ENCODE peak calls at places on chromosome 2, in ten cellular contexts. One of them, this sample, is unnamed.

GRCh38 chr2:157932480-157933205 is 56.5 kb upstream of the ACVR1 start:
- DNase-seq in GM13977: no peak
- DNase-seq in ecto neural progenitor cell: peak; percentile 64
- DNase-seq in Kasumi-1: no peak
- DNase-seq in DMS79 treated with DMSO at 0.1 percent for 48 hours: no peak
- DNase-seq in epithelial cell of esophagus: no peak
- DNase-seq in activated CD8-positive, alpha-beta memory T cell treated with anti-CD3 and anti-CD28 coated beads for 48 hours: no peak
- DNase-seq in foreskin keratinocyte: peak; percentile 35
- DNase-seq in left colon: no peak
- DNase-seq in astrocyte of the cerebellum: no peak
- DNase-seq in this sample: no peak

GRCh38 chr2:54122939-54123338 is 7.5 kb downstream of the ACYP2 start:
- DNase-seq in foreskin keratinocyte: peak; percentile 75
- DNase-seq in epithelial cell of esophagus: peak; percentile 85
- DNase-seq in Kasumi-1: no peak
- DNase-seq in astrocyte of the cerebellum: no peak
- DNase-seq in GM13977: no peak
- DNase-seq in activated CD8-positive, alpha-beta memory T cell treated with anti-CD3 and anti-CD28 coated beads for 48 hours: no peak
- DNase-seq in DMS79 treated with DMSO at 0.1 percent for 48 hours: no peak
- DNase-seq in left colon: no peak
- DNase-seq in ecto neural progenitor cell: no peak
- DNase-seq in this sample: no peak

GRCh38 chr2:7899241-7899640 is 782.6 kb upstream of the ID2 start:
- DNase-seq in epithelial cell of esophagus: no peak
- DNase-seq in ecto neural progenitor cell: no peak
- DNase-seq in DMS79 treated with DMSO at 0.1 percent for 48 hours: no peak
- DNase-seq in foreskin keratinocyte: no peak
- DNase-seq in Kasumi-1: peak; percentile 91
- DNase-seq in GM13977: no peak
- DNase-seq in activated CD8-positive, alpha-beta memory T cell treated with anti-CD3 and anti-CD28 coated beads for 48 hours: no peak
- DNase-seq in left colon: no peak
- DNase-seq in astrocyte of the cerebellum: no peak
- DNase-seq in this sample: no peak

GRCh38 chr2:4832642-4833041 is 859.5 kb upstream of the SOX11 start:
- DNase-seq in foreskin keratinocyte: no peak
- DNase-seq in Kasumi-1: no peak
- DNase-seq in astrocyte of the cerebellum: no peak
- DNase-seq in GM13977: no peak
- DNase-seq in epithelial cell of esophagus: no peak
- DNase-seq in DMS79 treated with DMSO at 0.1 percent for 48 hours: no peak
- DNase-seq in ecto neural progenitor cell: no peak
- DNase-seq in left colon: no peak
- DNase-seq in activated CD8-positive, alpha-beta memory T cell treated with anti-CD3 and anti-CD28 coated beads for 48 hours: no peak
- DNase-seq in this sample: no peak

GRCh38 chr2:128753321-128753720 is 434.7 kb upstream of the HS6ST1 start:
- DNase-seq in GM13977: no peak
- DNase-seq in ecto neural progenitor cell: peak; percentile 14
- DNase-seq in left colon: no peak
- DNase-seq in activated CD8-positive, alpha-beta memory T cell treated with anti-CD3 and anti-CD28 coated beads for 48 hours: no peak
- DNase-seq in astrocyte of the cerebellum: no peak
- DNase-seq in DMS79 treated with DMSO at 0.1 percent for 48 hours: no peak
- DNase-seq in epithelial cell of esophagus: no peak
- DNase-seq in Kasumi-1: no peak
- DNase-seq in foreskin keratinocyte: no peak
- DNase-seq in this sample: no peak

GRCh38 chr2:121501070-121501469 is 29.6 kb upstream of the RNU4ATAC start:
- DNase-seq in GM13977: no peak
- DNase-seq in foreskin keratinocyte: peak; percentile 84
- DNase-seq in left colon: no peak
- DNase-seq in DMS79 treated with DMSO at 0.1 percent for 48 hours: no peak
- DNase-seq in ecto neural progenitor cell: no peak
- DNase-seq in activated CD8-positive, alpha-beta memory T cell treated with anti-CD3 and anti-CD28 coated beads for 48 hours: no peak
- DNase-seq in epithelial cell of esophagus: peak; percentile 79
- DNase-seq in Kasumi-1: peak; percentile 6
- DNase-seq in astrocyte of the cerebellum: peak; percentile 92
- DNase-seq in this sample: no peak

GRCh38 chr2:236049981-236050380 is 118.2 kb downstream of the GBX2 start:
- DNase-seq in Kasumi-1: no peak
- DNase-seq in epithelial cell of esophagus: no peak
- DNase-seq in activated CD8-positive, alpha-beta memory T cell treated with anti-CD3 and anti-CD28 coated beads for 48 hours: no peak
- DNase-seq in left colon: no peak
- DNase-seq in foreskin keratinocyte: no peak
- DNase-seq in GM13977: no peak
- DNase-seq in DMS79 treated with DMSO at 0.1 percent for 48 hours: no peak
- DNase-seq in astrocyte of the cerebellum: no peak
- DNase-seq in ecto neural progenitor cell: no peak
- DNase-seq in this sample: no peak

GRCh38 chr2:167388497-167388896 is 500.2 kb downstream of the XIRP2 start:
- DNase-seq in foreskin keratinocyte: no peak
- DNase-seq in GM13977: no peak
- DNase-seq in activated CD8-positive, alpha-beta memory T cell treated with anti-CD3 and anti-CD28 coated beads for 48 hours: no peak
- DNase-seq in epithelial cell of esophagus: no peak
- DNase-seq in left colon: no peak
- DNase-seq in Kasumi-1: no peak
- DNase-seq in DMS79 treated with DMSO at 0.1 percent for 48 hours: peak; percentile 81
- DNase-seq in astrocyte of the cerebellum: no peak
- DNase-seq in ecto neural progenitor cell: no peak
- DNase-seq in this sample: no peak

GRCh38 chr2:222479855-222480254 is 55.5 kb downstream of the SGPP2 start:
- DNase-seq in astrocyte of the cerebellum: no peak
- DNase-seq in GM13977: no peak
- DNase-seq in epithelial cell of esophagus: peak; percentile 11
- DNase-seq in ecto neural progenitor cell: no peak
- DNase-seq in left colon: no peak
- DNase-seq in Kasumi-1: no peak
- DNase-seq in activated CD8-positive, alpha-beta memory T cell treated with anti-CD3 and anti-CD28 coated beads for 48 hours: no peak
- DNase-seq in DMS79 treated with DMSO at 0.1 percent for 48 hours: no peak
- DNase-seq in foreskin keratinocyte: peak; percentile 20
- DNase-seq in this sample: no peak

GRCh38 chr2:45008296-45009129 is 739 bp downstream of the SIX2 start:
- DNase-seq in foreskin keratinocyte: no peak
- DNase-seq in DMS79 treated with DMSO at 0.1 percent for 48 hours: peak; percentile 52
- DNase-seq in ecto neural progenitor cell: peak; percentile 68
- DNase-seq in astrocyte of the cerebellum: no peak
- DNase-seq in GM13977: peak; percentile 63
- DNase-seq in activated CD8-positive, alpha-beta memory T cell treated with anti-CD3 and anti-CD28 coated beads for 48 hours: no peak
- DNase-seq in left colon: no peak
- DNase-seq in Kasumi-1: peak; percentile 57
- DNase-seq in epithelial cell of esophagus: peak; percentile 47
- DNase-seq in this sample: no peak

GRCh38 chr2:106581276-106581675 is 94.1 kb downstream of the CD8B2 start:
- DNase-seq in epithelial cell of esophagus: no peak
- DNase-seq in left colon: no peak
- DNase-seq in Kasumi-1: no peak
- DNase-seq in ecto neural progenitor cell: no peak
- DNase-seq in GM13977: no peak
- DNase-seq in DMS79 treated with DMSO at 0.1 percent for 48 hours: no peak
- DNase-seq in foreskin keratinocyte: no peak
- DNase-seq in astrocyte of the cerebellum: no peak
- DNase-seq in activated CD8-positive, alpha-beta memory T cell treated with anti-CD3 and anti-CD28 coated beads for 48 hours: no peak
- DNase-seq in this sample: no peak

GRCh38 chr2:23137161-23137560 is 247.8 kb upstream of the KLHL29 start:
- DNase-seq in Kasumi-1: no peak
- DNase-seq in DMS79 treated with DMSO at 0.1 percent for 48 hours: no peak
- DNase-seq in GM13977: no peak
- DNase-seq in left colon: no peak
- DNase-seq in epithelial cell of esophagus: no peak
- DNase-seq in foreskin keratinocyte: no peak
- DNase-seq in astrocyte of the cerebellum: no peak
- DNase-seq in activated CD8-positive, alpha-beta memory T cell treated with anti-CD3 and anti-CD28 coated beads for 48 hours: no peak
- DNase-seq in ecto neural progenitor cell: no peak
- DNase-seq in this sample: no peak

GRCh38 chr2:232897386-232897970 is 27.4 kb downstream of the SNORC start:
- DNase-seq in foreskin keratinocyte: no peak
- DNase-seq in activated CD8-positive, alpha-beta memory T cell treated with anti-CD3 and anti-CD28 coated beads for 48 hours: no peak
- DNase-seq in left colon: no peak
- DNase-seq in epithelial cell of esophagus: no peak
- DNase-seq in Kasumi-1: no peak
- DNase-seq in DMS79 treated with DMSO at 0.1 percent for 48 hours: no peak
- DNase-seq in ecto neural progenitor cell: no peak
- DNase-seq in astrocyte of the cerebellum: no peak
- DNase-seq in GM13977: no peak
- DNase-seq in this sample: no peak

GRCh38 chr2:100292022-100292580 is 30.2 kb downstream of the LONRF2 start:
- DNase-seq in ecto neural progenitor cell: no peak
- DNase-seq in foreskin keratinocyte: peak; percentile 97
- DNase-seq in epithelial cell of esophagus: peak; percentile 81
- DNase-seq in left colon: no peak
- DNase-seq in astrocyte of the cerebellum: peak; percentile 37
- DNase-seq in Kasumi-1: peak; percentile 80
- DNase-seq in GM13977: no peak
- DNase-seq in activated CD8-positive, alpha-beta memory T cell treated with anti-CD3 and anti-CD28 coated beads for 48 hours: no peak
- DNase-seq in DMS79 treated with DMSO at 0.1 percent for 48 hours: peak; percentile 75
- DNase-seq in this sample: no peak

GRCh38 chr2:47190188-47190818 is 35.2 kb upstream of the STPG4 start:
- DNase-seq in activated CD8-positive, alpha-beta memory T cell treated with anti-CD3 and anti-CD28 coated beads for 48 hours: no peak
- DNase-seq in foreskin keratinocyte: peak; percentile 41
- DNase-seq in DMS79 treated with DMSO at 0.1 percent for 48 hours: no peak
- DNase-seq in epithelial cell of esophagus: peak; percentile 74
- DNase-seq in Kasumi-1: no peak
- DNase-seq in ecto neural progenitor cell: no peak
- DNase-seq in left colon: no peak
- DNase-seq in GM13977: no peak
- DNase-seq in astrocyte of the cerebellum: no peak
- DNase-seq in this sample: no peak

GRCh38 chr2:72109291-72109690 is 38.4 kb downstream of the CYP26B1 start:
- DNase-seq in left colon: no peak
- DNase-seq in activated CD8-positive, alpha-beta memory T cell treated with anti-CD3 and anti-CD28 coated beads for 48 hours: no peak
- DNase-seq in GM13977: no peak
- DNase-seq in Kasumi-1: no peak
- DNase-seq in astrocyte of the cerebellum: no peak
- DNase-seq in DMS79 treated with DMSO at 0.1 percent for 48 hours: no peak
- DNase-seq in foreskin keratinocyte: no peak
- DNase-seq in epithelial cell of esophagus: peak; percentile 44
- DNase-seq in ecto neural progenitor cell: peak; percentile 30
- DNase-seq in this sample: no peak

GRCh38 chr2:10225291-10226031 is 77.2 kb upstream of the HPCAL1 start:
- DNase-seq in left colon: peak; percentile 17
- DNase-seq in GM13977: no peak
- DNase-seq in foreskin keratinocyte: no peak
- DNase-seq in DMS79 treated with DMSO at 0.1 percent for 48 hours: peak; percentile 15
- DNase-seq in Kasumi-1: no peak
- DNase-seq in ecto neural progenitor cell: peak; percentile 64
- DNase-seq in activated CD8-positive, alpha-beta memory T cell treated with anti-CD3 and anti-CD28 coated beads for 48 hours: no peak
- DNase-seq in astrocyte of the cerebellum: no peak
- DNase-seq in epithelial cell of esophagus: no peak
- DNase-seq in this sample: no peak

GRCh38 chr2:1658394-1659151 is 85.7 kb downstream of the PXDN start:
- DNase-seq in foreskin keratinocyte: no peak
- DNase-seq in ecto neural progenitor cell: no peak
- DNase-seq in astrocyte of the cerebellum: no peak
- DNase-seq in GM13977: no peak
- DNase-seq in Kasumi-1: no peak
- DNase-seq in left colon: no peak
- DNase-seq in DMS79 treated with DMSO at 0.1 percent for 48 hours: no peak
- DNase-seq in epithelial cell of esophagus: no peak
- DNase-seq in activated CD8-positive, alpha-beta memory T cell treated with anti-CD3 and anti-CD28 coated beads for 48 hours: no peak
- DNase-seq in this sample: no peak

GRCh38 chr2:6352906-6353515 is 512.7 kb downstream of the CMPK2 start:
- DNase-seq in epithelial cell of esophagus: peak; percentile 55
- DNase-seq in activated CD8-positive, alpha-beta memory T cell treated with anti-CD3 and anti-CD28 coated beads for 48 hours: no peak
- DNase-seq in left colon: peak; percentile 76
- DNase-seq in Kasumi-1: no peak
- DNase-seq in ecto neural progenitor cell: peak; percentile 77
- DNase-seq in astrocyte of the cerebellum: peak; percentile 34
- DNase-seq in DMS79 treated with DMSO at 0.1 percent for 48 hours: no peak
- DNase-seq in GM13977: no peak
- DNase-seq in foreskin keratinocyte: peak; percentile 46
- DNase-seq in this sample: no peak

GRCh38 chr2:16626497-16626896 is 39.1 kb downstream of the CYRIA start:
- DNase-seq in astrocyte of the cerebellum: peak; percentile 86
- DNase-seq in ecto neural progenitor cell: no peak
- DNase-seq in foreskin keratinocyte: no peak
- DNase-seq in epithelial cell of esophagus: peak; percentile 17
- DNase-seq in activated CD8-positive, alpha-beta memory T cell treated with anti-CD3 and anti-CD28 coated beads for 48 hours: no peak
- DNase-seq in Kasumi-1: no peak
- DNase-seq in left colon: no peak
- DNase-seq in GM13977: no peak
- DNase-seq in DMS79 treated with DMSO at 0.1 percent for 48 hours: no peak
- DNase-seq in this sample: no peak

GRCh38 chr2:120104002-120104467 is 91.2 kb downstream of the EPB41L5 start:
- DNase-seq in left colon: no peak
- DNase-seq in GM13977: no peak
- DNase-seq in epithelial cell of esophagus: peak; percentile 97
- DNase-seq in foreskin keratinocyte: peak; percentile 100
- DNase-seq in ecto neural progenitor cell: no peak
- DNase-seq in activated CD8-positive, alpha-beta memory T cell treated with anti-CD3 and anti-CD28 coated beads for 48 hours: no peak
- DNase-seq in DMS79 treated with DMSO at 0.1 percent for 48 hours: no peak
- DNase-seq in Kasumi-1: no peak
- DNase-seq in astrocyte of the cerebellum: peak; percentile 64
- DNase-seq in this sample: no peak

GRCh38 chr2:621303-622099 is 55.7 kb downstream of the TMEM18 start:
- DNase-seq in GM13977: no peak
- DNase-seq in Kasumi-1: no peak
- DNase-seq in epithelial cell of esophagus: no peak
- DNase-seq in DMS79 treated with DMSO at 0.1 percent for 48 hours: no peak
- DNase-seq in activated CD8-positive, alpha-beta memory T cell treated with anti-CD3 and anti-CD28 coated beads for 48 hours: no peak
- DNase-seq in left colon: no peak
- DNase-seq in astrocyte of the cerebellum: no peak
- DNase-seq in foreskin keratinocyte: no peak
- DNase-seq in ecto neural progenitor cell: peak; percentile 27
- DNase-seq in this sample: no peak

GRCh38 chr2:43238176-43238575 is 11.8 kb upstream of the ZFP36L2 start:
- DNase-seq in GM13977: no peak
- DNase-seq in epithelial cell of esophagus: no peak
- DNase-seq in foreskin keratinocyte: no peak
- DNase-seq in left colon: no peak
- DNase-seq in activated CD8-positive, alpha-beta memory T cell treated with anti-CD3 and anti-CD28 coated beads for 48 hours: no peak
- DNase-seq in Kasumi-1: no peak
- DNase-seq in ecto neural progenitor cell: no peak
- DNase-seq in astrocyte of the cerebellum: no peak
- DNase-seq in DMS79 treated with DMSO at 0.1 percent for 48 hours: no peak
- DNase-seq in this sample: no peak